ENCODE peak calls at places on chromosomes 13 and 19, in seven cellular contexts. L is CD4-positive, alpha-beta T cell; A is cardiac fibroblast; E is fibroblast of lung; Z is cardiac muscle cell; T is fibroblast of pulmonary artery; U is glutamatergic neuron. V is an unnamed sample.

GRCh38 chr19:46404884-46405658 is 8.3 kb downstream of the CCDC8 start:
- DNase-seq in L (no peak), A (no peak), E (peak; percentile 58), Z (peak; percentile 81), T (peak; percentile 63), U (peak; percentile 38), V (no peak)

GRCh38 chr19:12111176-12111575 is 29.0 kb downstream of the ZNF20 start:
- DNase-seq in L (no peak), A (no peak), E (no peak), Z (no peak), T (no peak), U (no peak), V (no peak)

GRCh38 chr13:44810067-44810840 is 179.0 kb downstream of the NUFIP1 start:
- DNase-seq in L (no peak), A (peak; percentile 27), E (no peak), Z (peak; percentile 61), T (peak; percentile 48), U (no peak), V (no peak)

GRCh38 chr13:97344250-97345175 is 89.5 kb upstream of the RAP2A start:
- DNase-seq in L (peak; percentile 49), A (peak; percentile 79), E (peak; percentile 75), Z (peak; percentile 75), T (peak; percentile 81), U (peak; percentile 56), V (peak; percentile 38)

GRCh38 chr13:67620665-67621064 is 390.5 kb upstream of the PCDH9 start:
- DNase-seq in L (no peak), A (no peak), E (peak; percentile 89), Z (no peak), T (no peak), U (no peak), V (no peak)

GRCh38 chr13:107210216-107211010 is 642.5 kb upstream of the ARGLU1 start:
- DNase-seq in L (no peak), A (peak; percentile 15), E (peak; percentile 20), Z (peak; percentile 42), T (peak; percentile 49), U (no peak), V (no peak)

GRCh38 chr13:33494596-33495214 is 209.2 kb upstream of the STARD13 start:
- DNase-seq in L (no peak), A (peak; percentile 97), E (peak; percentile 87), Z (peak; percentile 96), T (peak; percentile 98), U (no peak), V (no peak)

GRCh38 chr19:54684537-54684936 is 21.8 kb downstream of the LILRB4 start:
- DNase-seq in L (no peak), A (peak; percentile 23), E (no peak), Z (peak; percentile 2), T (peak; percentile 7), U (no peak), V (no peak)

GRCh38 chr13:33550885-33551284 is 265.3 kb upstream of the STARD13 start:
- DNase-seq in L (no peak), A (no peak), E (no peak), Z (no peak), T (no peak), U (no peak), V (no peak)

GRCh38 chr13:36130542-36131214 is 504 bp downstream of the DCLK1 start:
- DNase-seq in L (no peak), A (peak; percentile 20), E (no peak), Z (peak; percentile 33), T (no peak), U (peak; percentile 63), V (peak; percentile 49)

GRCh38 chr13:23851106-23851505 is 38.1 kb downstream of the MIPEP start:
- DNase-seq in L (no peak), A (peak; percentile 79), E (peak; percentile 53), Z (peak; percentile 38), T (peak; percentile 64), U (no peak), V (no peak)

GRCh38 chr13:25932353-25932752 is 119.5 kb downstream of the SHISA2 start:
- DNase-seq in L (no peak), A (no peak), E (no peak), Z (no peak), T (no peak), U (no peak), V (no peak)

GRCh38 chr13:42996584-42996983 is 4.5 kb upstream of the EPSTI1 start:
- DNase-seq in L (no peak), A (peak; percentile 97), E (peak; percentile 84), Z (peak; percentile 69), T (peak; percentile 93), U (no peak), V (no peak)

GRCh38 chr19:49442354-49442753 is 1.0 kb upstream of the SLC17A7 start:
- DNase-seq in L (no peak), A (no peak), E (no peak), Z (no peak), T (no peak), U (peak; percentile 64), V (no peak)

GRCh38 chr19:39499082-39499642 is 415 bp downstream of the DLL3 start:
- DNase-seq in L (no peak), A (peak; percentile 13), E (no peak), Z (peak; percentile 23), T (no peak), U (peak; percentile 69), V (no peak)

GRCh38 chr19:56351208-56351607 is 36.6 kb upstream of the ZSCAN5A start:
- DNase-seq in L (no peak), A (no peak), E (no peak), Z (no peak), T (no peak), U (no peak), V (no peak)

GRCh38 chr19:56347163-56347778 is 32.6 kb upstream of the ZSCAN5A start:
- DNase-seq in L (no peak), A (no peak), E (no peak), Z (no peak), T (no peak), U (no peak), V (no peak)

GRCh38 chr19:56350416-56351045 is 35.9 kb upstream of the ZSCAN5A start:
- DNase-seq in L (peak; percentile 27), A (peak; percentile 66), E (peak; percentile 60), Z (peak; percentile 65), T (peak; percentile 67), U (peak; percentile 41), V (no peak)

DNA sequence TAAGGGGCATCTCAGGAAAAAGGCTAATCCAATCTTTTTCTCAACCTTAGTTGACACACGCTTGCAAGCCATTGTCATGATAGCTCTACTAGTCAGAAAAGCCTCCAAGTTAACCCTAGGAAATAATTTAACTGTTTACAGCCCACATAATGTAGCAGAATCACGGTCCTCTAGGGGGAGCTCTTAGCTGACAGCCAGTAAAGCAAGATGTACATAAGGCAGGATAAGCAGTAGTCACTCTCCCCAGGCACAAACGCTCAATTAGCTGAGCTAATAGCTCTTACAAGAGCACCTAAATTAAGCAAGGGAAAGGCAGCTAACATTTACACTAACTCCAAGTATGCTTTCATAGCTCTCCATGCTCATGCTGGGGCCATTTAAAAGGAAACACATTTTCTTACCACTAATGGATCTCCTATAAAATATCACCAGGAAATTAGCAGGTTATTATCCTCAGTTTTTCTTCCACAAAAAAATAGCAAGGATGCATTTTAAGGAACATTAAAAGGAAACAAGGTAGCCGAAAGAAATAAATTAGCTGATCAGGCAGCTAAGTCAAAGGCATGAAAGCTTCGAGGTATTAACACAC is 33.7 kb upstream of the ZSCAN5A start:
- DNase-seq in L (no peak), A (peak; percentile 43), E (peak; percentile 10), Z (peak; percentile 13), T (peak; percentile 21), U (no peak), V (no peak)
- TF ChIP-seq CTCF in L (peak; percentile 16), A (peak; percentile 39), E (peak; percentile 41), Z (peak; percentile 37), T (peak; percentile 41), U (no peak), V (no peak)

GRCh38 chr19:38142176-38143035 is 81.6 kb downstream of the DPF1 start:
- DNase-seq in L (peak; percentile 12), A (peak; percentile 52), E (peak; percentile 59), Z (peak; percentile 66), T (peak; percentile 63), U (peak; percentile 80), V (no peak)

GRCh38 chr19:38141108-38141507 is 82.9 kb downstream of the DPF1 start:
- DNase-seq in L (no peak), A (no peak), E (no peak), Z (no peak), T (no peak), U (no peak), V (no peak)

GRCh38 chr19:38145627-38146026 is 78.4 kb downstream of the DPF1 start:
- DNase-seq in L (no peak), A (peak; percentile 38), E (peak; percentile 73), Z (peak; percentile 49), T (peak; percentile 64), U (no peak), V (no peak)

GRCh38 chr19:38144667-38145066 is 79.4 kb downstream of the DPF1 start:
- DNase-seq in L (no peak), A (no peak), E (no peak), Z (no peak), T (no peak), U (no peak), V (no peak)

DNA sequence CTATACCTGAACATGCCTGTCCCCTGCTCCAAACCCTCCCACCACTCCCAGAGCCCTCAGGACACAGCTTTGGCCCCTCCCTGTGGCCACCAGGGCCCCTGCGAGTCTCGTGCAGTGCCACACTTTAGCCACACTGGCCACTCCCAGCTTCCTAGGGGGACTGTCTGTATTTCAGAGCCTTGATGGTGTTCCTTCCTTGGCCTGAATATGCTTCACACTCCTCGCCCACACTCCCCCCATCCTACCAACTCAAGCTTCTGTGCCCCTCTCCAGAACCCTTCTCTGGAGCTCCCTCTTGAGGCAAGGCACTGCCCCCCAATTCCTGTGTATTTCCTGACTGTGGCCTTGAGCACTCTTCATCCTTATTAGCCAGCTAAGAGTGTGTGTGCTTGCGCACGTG is 80.2 kb downstream of the DPF1 start:
- DNase-seq in L (no peak), A (no peak), E (no peak), Z (no peak), T (no peak), U (no peak), V (no peak)
- TF ChIP-seq CTCF in L (no peak), A (peak; percentile 10), E (peak; percentile 19), Z (peak; percentile 3), T (peak; percentile 17), U (no peak), V (no peak)

DNA sequence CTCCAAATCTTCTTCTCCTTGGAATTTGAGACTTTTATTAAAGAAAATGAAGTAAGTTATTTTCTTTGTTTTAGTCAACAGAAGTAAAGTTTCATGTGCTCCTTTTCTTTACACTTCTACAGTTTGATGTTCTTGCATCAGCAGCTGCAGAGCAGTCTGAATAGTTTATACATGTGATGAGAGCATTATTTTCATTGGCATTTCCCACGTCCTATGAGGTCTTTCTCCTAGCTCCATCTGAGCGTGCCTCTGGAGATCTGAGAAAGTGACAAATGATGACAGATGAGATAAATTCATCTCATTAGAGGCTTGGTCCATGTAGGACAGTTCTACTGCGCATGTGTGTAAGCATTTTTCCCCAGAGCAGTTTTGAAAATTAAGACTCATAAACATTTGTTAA is 1290.0 kb downstream of the UQCRFS1 start:
- DNase-seq in L (no peak), A (no peak), E (no peak), Z (no peak), T (no peak), U (no peak), V (no peak)
- TF ChIP-seq CTCF in L (no peak), A (no peak), E (no peak), Z (no peak), T (no peak), U (no peak), V (no peak)

DNA sequence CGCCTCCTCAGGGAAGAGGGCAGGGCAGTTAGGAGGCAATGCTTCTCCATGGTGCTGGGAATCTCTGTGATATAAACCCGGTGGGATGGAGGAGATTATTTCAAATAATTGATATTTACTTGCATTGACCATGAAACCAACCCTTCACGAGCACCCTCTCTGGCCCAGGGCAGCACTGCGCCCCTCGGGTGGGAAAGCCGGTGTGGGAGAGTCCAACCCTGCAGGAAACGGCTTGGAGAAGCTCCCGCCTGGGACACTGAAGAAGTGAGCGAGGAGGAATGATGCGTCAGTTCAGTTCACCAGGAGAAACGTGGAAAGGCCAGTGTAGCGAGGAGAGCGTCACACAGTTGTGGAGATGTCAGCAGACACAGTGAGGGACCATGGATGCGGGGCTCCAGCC is 99.9 kb downstream of the COL4A2 start:
- DNase-seq in L (no peak), A (no peak), E (no peak), Z (no peak), T (no peak), U (no peak), V (no peak)
- TF ChIP-seq CTCF in L (no peak), A (no peak), E (no peak), Z (no peak), T (no peak), U (no peak), V (no peak)

V was measured in left lung.